ENCODE peak calls at places on chromosomes 2 and 18, in six cellular contexts. K is A549, V is neural crest cell, W is H9, D is lower lobe of right lung, A is GM20000. B is an unnamed sample.
A peak's percentile ranks its signal among the peaks of the same experiment; 100 is the strongest.

GRCh38 chr2:21307037-21307436 is 183.3 kb downstream of the TDRD15 start:
- DNase-seq in K (no peak), V (no peak), W (no peak), D (no peak), A (no peak), B (no peak)

GRCh38 chr2:27179344-27180000 is 30.7 kb downstream of the TCF23 start:
- DNase-seq in K (no peak), V (no peak), W (no peak), D (no peak), A (no peak), B (no peak)

GRCh38 chr2:45510701-45511420 is 100.2 kb downstream of the SRBD1 start:
- DNase-seq in K (no peak), V (no peak), W (no peak), D (no peak), A (no peak), B (no peak)

GRCh38 chr2:120722603-120723421 is 12.9 kb upstream of the GLI2 start:
- DNase-seq in K (peak; percentile 84), V (no peak), W (peak; percentile 40), D (no peak), A (no peak), B (no peak)

GRCh38 chr2:5076599-5076998 is 615.6 kb upstream of the SOX11 start:
- DNase-seq in K (no peak), V (no peak), W (peak; percentile 56), D (no peak), A (no peak), B (no peak)

GRCh38 chr2:235170536-235171510 is 219.0 kb downstream of the SH3BP4 start:
- DNase-seq in K (peak; percentile 86), V (peak; percentile 22), W (peak; percentile 63), D (no peak), A (no peak), B (peak; percentile 89)

GRCh38 chr2:163155279-163155883 is 316.8 kb upstream of the KCNH7 start:
- DNase-seq in K (peak; percentile 44), V (no peak), W (no peak), D (no peak), A (peak; percentile 19), B (no peak)

GRCh38 chr2:162607915-162608314 is 230.7 kb downstream of the KCNH7 start:
- DNase-seq in K (peak; percentile 5), V (no peak), W (no peak), D (no peak), A (no peak), B (no peak)

GRCh38 chr2:39243469-39244123 is at the start of gene CDKL4:
- DNase-seq in K (no peak), V (no peak), W (no peak), D (peak; percentile 60), A (peak; percentile 42), B (no peak)

GRCh38 chr2:141341444-141341843 is 789.4 kb downstream of the LRP1B start:
- DNase-seq in K (peak; percentile 4), V (no peak), W (no peak), D (no peak), A (no peak), B (no peak)

GRCh38 chr2:203059567-203059966 is 44.9 kb downstream of the NBEAL1 start:
- DNase-seq in K (no peak), V (no peak), W (no peak), D (no peak), A (no peak), B (no peak)

GRCh38 chr2:216057688-216058193 is 23.9 kb downstream of the PECR start:
- DNase-seq in K (peak; percentile 85), V (no peak), W (no peak), D (peak; percentile 55), A (peak; percentile 71), B (no peak)

GRCh38 chr2:126981476-126981875 is 82.8 kb downstream of the TEX51 start:
- DNase-seq in K (no peak), V (no peak), W (no peak), D (no peak), A (no peak), B (no peak)

GRCh38 chr2:195923889-195924288 is 144.7 kb downstream of the DNAH7 start:
- DNase-seq in K (no peak), V (no peak), W (no peak), D (no peak), A (no peak), B (no peak)

GRCh38 chr18:79625195-79625923 is 54.2 kb upstream of the CTDP1 start:
- DNase-seq in K (no peak), V (no peak), W (no peak), D (no peak), A (peak; percentile 75), B (no peak)

GRCh38 chr18:79625924-79626561 is 53.6 kb upstream of the CTDP1 start:
- DNase-seq in K (no peak), V (no peak), W (no peak), D (no peak), A (no peak), B (no peak)

GRCh38 chr18:79628416-79629248 is 51.0 kb upstream of the CTDP1 start:
- DNase-seq in K (no peak), V (no peak), W (no peak), D (no peak), A (no peak), B (no peak)

GRCh38 chr18:79627750-79628294 is 51.8 kb upstream of the CTDP1 start:
- DNase-seq in K (no peak), V (no peak), W (no peak), D (no peak), A (no peak), B (no peak)

DNA sequence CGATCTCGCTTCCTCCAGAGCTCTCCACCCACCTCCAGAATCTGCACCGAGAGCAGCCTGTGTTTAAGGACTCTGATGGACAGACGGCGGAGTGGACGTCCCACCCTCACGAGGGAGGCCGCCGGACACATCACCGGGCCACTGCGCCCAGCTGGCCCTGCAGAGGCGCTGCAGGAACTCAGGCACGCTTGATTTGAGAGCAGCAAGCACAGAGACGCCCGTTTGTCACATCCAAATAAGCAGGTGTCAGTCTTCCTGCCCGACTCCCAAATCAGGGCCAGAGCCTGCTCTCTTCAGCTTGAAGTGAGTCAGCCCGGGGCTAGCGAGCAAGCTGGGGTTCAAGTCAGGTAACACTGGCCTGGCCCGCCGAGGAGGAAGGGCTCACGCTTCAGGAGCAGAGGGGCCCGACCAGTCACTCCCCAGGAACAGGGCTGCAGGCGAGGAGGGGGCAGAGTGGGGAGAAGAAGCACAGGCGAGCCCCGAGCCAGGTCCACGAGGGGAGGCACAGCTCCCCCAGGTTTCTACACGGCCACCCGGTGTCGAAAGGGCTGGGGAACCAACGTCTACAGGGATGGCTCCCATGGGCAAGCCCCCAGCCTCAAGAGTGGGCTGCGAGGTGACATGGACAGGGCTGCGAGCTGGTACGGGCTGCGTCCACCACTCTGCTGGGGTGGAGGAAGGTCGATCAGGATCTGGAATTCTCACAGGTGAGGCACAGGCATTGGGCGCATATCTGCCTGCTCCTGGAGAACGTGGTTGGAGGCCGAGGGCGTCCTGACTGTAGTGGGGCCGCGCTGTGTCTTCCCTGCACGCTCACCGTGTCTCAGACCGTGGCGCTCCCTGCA is 52.5 kb upstream of the CTDP1 start:
- DNase-seq in K (no peak), V (no peak), W (no peak), D (no peak), A (no peak), B (no peak)
- TF ChIP-seq CTCF in K (no peak), V (no peak), W (no peak), D (no peak), A (no peak), B (no peak)

GRCh38 chr18:37662099-37662498 is 96.5 kb upstream of the CELF4 start:
- DNase-seq in K (no peak), V (no peak), W (no peak), D (no peak), A (no peak), B (peak; percentile 54)
- TF ChIP-seq CTCF in K (no peak), V (no peak), W (no peak), D (no peak), A (no peak), B (no peak)

GRCh38 chr2:66488946-66489345 is 54.0 kb downstream of the MEIS1 start:
- DNase-seq in K (no peak), V (no peak), W (no peak), D (no peak), A (no peak), B (no peak)

GRCh38 chr2:66494708-66495107 is 59.8 kb downstream of the MEIS1 start:
- DNase-seq in K (peak; percentile 25), V (no peak), W (no peak), D (no peak), A (no peak), B (no peak)

GRCh38 chr2:66489433-66489832 is 54.5 kb downstream of the MEIS1 start:
- DNase-seq in K (no peak), V (no peak), W (no peak), D (no peak), A (no peak), B (no peak)

GRCh38 chr2:66495788-66496640 is 61.1 kb downstream of the MEIS1 start:
- DNase-seq in K (peak; percentile 74), V (no peak), W (peak; percentile 46), D (no peak), A (no peak), B (no peak)

DNA sequence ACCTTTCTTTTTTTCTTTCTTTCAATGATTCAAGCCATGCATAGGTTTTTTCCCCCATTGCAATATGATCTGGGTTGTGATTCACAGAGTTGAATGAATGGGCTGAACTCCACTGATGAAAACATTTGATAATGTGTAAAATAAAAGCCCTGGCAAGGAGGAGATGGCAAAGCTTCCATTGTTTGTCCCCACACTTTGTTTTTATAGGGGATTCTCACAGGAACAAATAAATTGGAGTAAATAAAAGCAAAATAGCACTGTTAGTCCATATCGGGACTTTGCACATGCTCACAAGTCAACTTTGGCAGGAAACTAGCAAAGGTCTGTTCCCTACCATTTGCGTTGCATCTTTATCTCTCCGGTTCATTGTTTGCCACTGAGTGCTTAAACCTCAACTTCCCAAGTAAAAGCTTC is 55.7 kb downstream of the MEIS1 start:
- DNase-seq in K (no peak), V (no peak), W (no peak), D (no peak), A (no peak), B (no peak)
- TF ChIP-seq CTCF in K (no peak), V (no peak), W (no peak), D (no peak), A (no peak), B (no peak)

DNA sequence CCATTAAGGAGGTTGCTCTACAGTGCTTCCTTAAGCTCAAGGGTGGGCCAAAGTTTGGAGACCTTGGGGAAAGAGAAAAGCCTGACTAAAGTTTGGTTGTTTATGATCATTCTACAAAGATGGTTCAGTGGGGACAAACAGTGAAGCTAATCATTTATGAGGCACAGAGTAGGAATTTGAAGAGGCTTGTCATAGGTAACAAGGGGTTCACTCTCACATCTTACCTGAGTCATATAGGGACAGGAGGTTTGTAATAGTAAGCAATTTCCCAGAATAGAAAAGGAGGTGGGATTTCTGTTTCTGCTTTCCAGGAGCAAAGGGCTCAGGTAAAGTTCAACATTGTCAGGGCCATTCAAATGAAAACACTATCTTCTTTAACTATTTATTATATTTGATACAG is 787.9 kb downstream of the CPS1 start:
- DNase-seq in K (no peak), V (no peak), W (no peak), D (no peak), A (no peak), B (no peak)
- TF ChIP-seq CTCF in K (no peak), V (no peak), W (no peak), D (no peak), A (no peak), B (no peak)